ENCODE peak calls at places on chromosomes 13 and 19, in eight cellular contexts. W, F, U, D, G, Q, E and H are unnamed samples.

GRCh38 chr13:38577048-38577447 is 109.8 kb upstream of the FREM2 start:
- DNase-seq in G (no peak), W (peak), Q (no peak), F (no peak), E (peak), D (no peak), U (no peak), H (no peak)

GRCh38 chr19:57903298-57904174 is 12.9 kb downstream of the ZNF417 start:
- DNase-seq in E (peak), Q (no peak), W (no peak), U (no peak), D (no peak), F (peak), G (peak), H (no peak)

GRCh38 chr13:21342699-21343442 is 116.2 kb downstream of the ZDHHC20 start:
- DNase-seq in W (no peak), U (no peak), D (no peak), G (no peak), Q (no peak), E (no peak), F (no peak), H (no peak)

GRCh38 chr19:38099966-38100365 is 124.1 kb downstream of the DPF1 start:
- DNase-seq in D (no peak), Q (no peak), G (no peak), W (no peak), U (no peak), E (no peak), F (no peak), H (no peak)

GRCh38 chr13:33971305-33971819 is 153.4 kb downstream of the RFC3 start:
- DNase-seq in U (no peak), E (no peak), W (no peak), D (no peak), Q (no peak), F (no peak), G (no peak), H (no peak)

GRCh38 chr13:36795463-36795862 is 23.6 kb upstream of the RFXAP start:
- DNase-seq in W (no peak), E (no peak), Q (no peak), D (no peak), U (no peak), F (no peak), G (no peak), H (no peak)

GRCh38 chr19:10290876-10291553 is 1.3 kb downstream of the ICAM5 start:
- DNase-seq in D (peak), Q (peak), F (no peak), G (peak), W (no peak), U (peak), E (peak), H (no peak)

GRCh38 chr13:36096411-36097184 is 34.6 kb downstream of the DCLK1 start:
- DNase-seq in U (no peak), F (no peak), D (no peak), G (no peak), Q (no peak), W (no peak), E (no peak), H (no peak)

GRCh38 chr13:39565036-39565949 is 37.7 kb downstream of the LHFPL6 start:
- DNase-seq in E (peak), G (peak), W (peak), U (no peak), D (peak), Q (no peak), F (no peak), H (no peak)